ENCODE peak calls at places on chromosome 7, in six cellular contexts. Y is NCI-H82, X is germinal center, U is globus pallidus, V is IMR-90, T is adipocyte. N is an unnamed sample.

GRCh38 chr7:73427902-73428696 is 5.5 kb upstream of the FZD9 start:
- DNase-seq in Y (no peak), X (no peak), U (no peak), V (no peak), T (no peak), N (no peak)

GRCh38 chr7:1296727-1297475 is 64.2 kb downstream of the UNCX start:
- DNase-seq in Y (no peak), X (no peak), U (no peak), V (no peak), T (no peak), N (no peak)

GRCh38 chr7:131123991-131124629 is 203.6 kb upstream of the MKLN1 start:
- DNase-seq in Y (no peak), X (peak; percentile 77), U (no peak), V (no peak), T (no peak), N (peak; percentile 77)

GRCh38 chr7:26179826-26180497 is 20.6 kb downstream of the HNRNPA2B1 start:
- DNase-seq in Y (no peak), X (no peak), U (no peak), V (no peak), T (no peak), N (no peak)

GRCh38 chr7:80659120-80660055 is 20.9 kb downstream of the CD36 start:
- DNase-seq in Y (peak; percentile 36), X (peak; percentile 2), U (no peak), V (peak; percentile 62), T (peak; percentile 80), N (peak; percentile 23)

GRCh38 chr7:43584200-43584586 is 1.3 kb downstream of the STK17A start:
- DNase-seq in Y (no peak), X (peak; percentile 10), U (peak; percentile 15), V (peak; percentile 71), T (peak; percentile 92), N (no peak)

GRCh38 chr7:105353752-105354328 is 34.9 kb downstream of the SRPK2 start:
- DNase-seq in Y (peak; percentile 52), X (peak; percentile 17), U (peak; percentile 31), V (no peak), T (no peak), N (peak; percentile 14)

GRCh38 chr7:121116399-121116798 is 127.9 kb downstream of the CPED1 start:
- DNase-seq in Y (no peak), X (no peak), U (no peak), V (no peak), T (no peak), N (no peak)

GRCh38 chr7:141181812-141182211 is 107.9 kb downstream of the TMEM178B start:
- DNase-seq in Y (no peak), X (no peak), U (no peak), V (no peak), T (no peak), N (no peak)

GRCh38 chr7:11194492-11194891 is 220.8 kb downstream of the PHF14 start:
- DNase-seq in Y (no peak), X (no peak), U (no peak), V (no peak), T (peak; percentile 20), N (no peak)

GRCh38 chr7:157703534-157704195 is 366.9 kb downstream of the DNAJB6 start:
- DNase-seq in Y (no peak), X (no peak), U (no peak), V (no peak), T (no peak), N (no peak)

GRCh38 chr7:44104880-44105771 is 981 bp downstream of the AEBP1 start:
- DNase-seq in Y (peak; percentile 51), X (peak; percentile 26), U (peak; percentile 80), V (peak; percentile 46), T (peak; percentile 79), N (peak; percentile 59)

GRCh38 chr7:90469554-90469953 is at the start of gene PTTG1IP2:
- DNase-seq in Y (no peak), X (no peak), U (no peak), V (no peak), T (no peak), N (no peak)

GRCh38 chr7:574661-575395 is 55.2 kb upstream of the PDGFA start:
- DNase-seq in Y (no peak), X (no peak), U (no peak), V (no peak), T (no peak), N (no peak)

N was measured in GM20000.